ENCODE peak calls at places on chromosome 16, in six cellular contexts. V is left lung, Y is coronary artery, P is HFFc6, S is transverse colon, B is cardiac muscle cell. T is an unnamed sample.

GRCh38 chr16:10827691-10828341 is 9.2 kb upstream of the TVP23A start:
- DNase-seq in V (peak), Y (peak), P (peak), S (peak), B (peak), T (no peak)

GRCh38 chr16:74999683-75000480 is 1.1 kb downstream of the ZNRF1 start:
- DNase-seq in V (peak), Y (no peak), P (peak), S (peak), B (peak), T (peak)

GRCh38 chr16:5971924-5972323 is 874.3 kb upstream of the EEF2KMT start:
- DNase-seq in V (no peak), Y (no peak), P (no peak), S (no peak), B (no peak), T (no peak)

GRCh38 chr16:85240982-85241924 is 129.0 kb upstream of the CIBAR2 start:
- DNase-seq in V (no peak), Y (no peak), P (no peak), S (no peak), B (no peak), T (no peak)

GRCh38 chr16:85755929-85756768 is 5.3 kb upstream of the C16orf74 start:
- DNase-seq in V (no peak), Y (no peak), P (no peak), S (peak), B (no peak), T (no peak)

GRCh38 chr16:27511657-27512056 is 38.1 kb downstream of the GTF3C1 start:
- DNase-seq in V (no peak), Y (no peak), P (no peak), S (no peak), B (peak), T (no peak)

GRCh38 chr16:4593069-4593468 is 21.6 kb downstream of the UBALD1 start:
- DNase-seq in V (no peak), Y (no peak), P (no peak), S (no peak), B (no peak), T (no peak)

GRCh38 chr16:85067431-85067830 is 39.8 kb downstream of the KIAA0513 start:
- DNase-seq in V (no peak), Y (no peak), P (no peak), S (no peak), B (no peak), T (no peak)

GRCh38 chr16:85029413-85029794 is 1.8 kb downstream of the KIAA0513 start:
- DNase-seq in V (no peak), Y (no peak), P (peak), S (peak), B (peak), T (peak)

GRCh38 chr16:19138601-19139000 is 24.8 kb downstream of the ITPRIPL2 start:
- DNase-seq in V (peak), Y (no peak), P (peak), S (peak), B (peak), T (no peak)

GRCh38 chr16:83887088-83887487 is 11.8 kb upstream of the MLYCD start:
- DNase-seq in V (no peak), Y (no peak), P (peak), S (peak), B (peak), T (no peak)

GRCh38 chr16:31767267-31767666 is 106.3 kb upstream of the ZNF267 start:
- DNase-seq in V (no peak), Y (no peak), P (no peak), S (no peak), B (no peak), T (no peak)

GRCh38 chr16:49455991-49456745 is 82.6 kb downstream of the C16orf78 start:
- DNase-seq in V (peak), Y (peak), P (no peak), S (no peak), B (no peak), T (no peak)

GRCh38 chr16:48498761-48499600 is 111.0 kb downstream of the N4BP1 start:
- DNase-seq in V (no peak), Y (no peak), P (peak), S (peak), B (peak), T (no peak)

GRCh38 chr16:70529051-70529777 is 5.6 kb downstream of the SF3B3 start:
- DNase-seq in V (no peak), Y (no peak), P (peak), S (no peak), B (peak), T (no peak)

GRCh38 chr16:71441348-71441781 is 489 bp downstream of the TLE7 start:
- DNase-seq in V (no peak), Y (no peak), P (no peak), S (no peak), B (peak), T (peak)

GRCh38 chr16:55035037-55035436 is 104.4 kb downstream of the IRX5 start:
- DNase-seq in V (no peak), Y (peak), P (no peak), S (no peak), B (peak), T (no peak)
- TF ChIP-seq CTCF in V (peak), Y (no peak), P (peak), S (peak), B (peak), T (no peak)

GRCh38 chr16:21727344-21727743 is 63.6 kb downstream of the OTOA start:
- DNase-seq in V (no peak), Y (no peak), P (no peak), S (no peak), B (no peak), T (no peak)
- TF ChIP-seq CTCF in V (no peak), Y (no peak), P (peak), S (no peak), B (no peak), T (no peak)

GRCh38 chr16:8869212-8869987 is 594 bp upstream of the CARHSP1 start:
- DNase-seq in V (no peak), Y (no peak), P (no peak), S (no peak), B (no peak), T (no peak)
- TF ChIP-seq CTCF in V (no peak), Y (no peak), P (peak), S (peak), B (no peak), T (no peak)

GRCh38 chr16:88730632-88731607 is 24.6 kb downstream of the CTU2 start:
- DNase-seq in V (no peak), Y (no peak), P (no peak), S (no peak), B (peak), T (no peak)
- TF ChIP-seq CTCF in V (no peak), Y (no peak), P (no peak), S (no peak), B (no peak), T (no peak)

DNA sequence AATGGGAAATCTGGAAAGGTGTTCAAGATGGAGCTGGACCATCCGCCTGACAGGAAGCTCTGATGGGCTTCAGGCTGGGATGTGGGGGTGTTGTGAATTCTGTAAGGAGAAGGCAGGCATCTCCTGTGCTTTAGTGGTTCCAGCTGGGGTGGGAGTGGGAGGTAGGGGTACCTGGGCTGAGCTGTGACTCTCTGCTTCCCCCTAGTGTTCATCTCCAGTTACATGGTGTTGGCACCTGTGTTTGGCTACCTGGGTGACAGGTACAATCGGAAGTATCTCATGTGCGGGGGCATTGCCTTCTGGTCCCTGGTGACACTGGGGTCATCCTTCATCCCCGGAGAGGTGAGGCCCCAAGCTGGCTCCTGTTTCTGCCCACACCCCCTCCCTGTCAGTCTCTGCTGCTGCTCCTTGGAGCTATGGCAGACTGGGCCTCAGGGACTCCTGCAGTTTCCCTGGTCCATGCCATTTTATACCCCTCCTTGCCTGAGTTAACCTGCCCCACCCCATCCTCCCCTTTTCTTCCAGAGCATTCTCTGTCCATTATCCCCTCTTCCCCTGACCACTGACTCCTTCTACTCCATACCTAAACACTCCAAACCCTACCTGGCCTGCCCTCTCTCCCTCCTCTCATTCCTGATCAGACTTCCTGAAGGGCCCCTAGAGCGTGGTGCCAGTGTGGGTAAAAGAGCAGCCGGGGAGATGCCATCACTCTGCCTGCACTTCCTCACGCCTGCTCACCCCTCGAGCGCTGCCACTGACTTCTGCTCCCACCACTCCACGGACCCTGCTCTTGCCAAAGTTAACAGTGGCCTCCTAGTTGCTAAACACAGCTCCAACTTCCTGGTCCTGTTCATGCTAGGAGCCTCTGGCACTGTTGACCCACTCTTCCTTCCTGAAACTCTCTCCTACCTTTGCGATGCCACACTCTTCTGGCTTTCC is 3.4 kb downstream of the SPNS1 start:
- DNase-seq in V (no peak), Y (no peak), P (no peak), S (no peak), B (no peak), T (no peak)
- TF ChIP-seq CTCF in V (no peak), Y (no peak), P (peak), S (peak), B (peak), T (peak)

GRCh38 chr16:57299009-57299718 is 14.7 kb upstream of the PLLP start:
- DNase-seq in V (no peak), Y (peak), P (no peak), S (peak), B (no peak), T (no peak)

GRCh38 chr16:57301126-57301817 is 16.8 kb upstream of the PLLP start:
- DNase-seq in V (no peak), Y (peak), P (no peak), S (no peak), B (no peak), T (no peak)

GRCh38 chr16:57297856-57298255 is 13.4 kb upstream of the PLLP start:
- DNase-seq in V (no peak), Y (peak), P (no peak), S (no peak), B (no peak), T (no peak)

GRCh38 chr16:57300387-57301125 is 16.1 kb upstream of the PLLP start:
- DNase-seq in V (peak), Y (peak), P (peak), S (peak), B (peak), T (peak)

GRCh38 chr16:57299719-57300386 is 15.4 kb upstream of the PLLP start:
- DNase-seq in V (peak), Y (peak), P (peak), S (peak), B (peak), T (peak)
- TF ChIP-seq CTCF in V (no peak), Y (peak), P (peak), S (peak), B (no peak), T (peak)

DNA sequence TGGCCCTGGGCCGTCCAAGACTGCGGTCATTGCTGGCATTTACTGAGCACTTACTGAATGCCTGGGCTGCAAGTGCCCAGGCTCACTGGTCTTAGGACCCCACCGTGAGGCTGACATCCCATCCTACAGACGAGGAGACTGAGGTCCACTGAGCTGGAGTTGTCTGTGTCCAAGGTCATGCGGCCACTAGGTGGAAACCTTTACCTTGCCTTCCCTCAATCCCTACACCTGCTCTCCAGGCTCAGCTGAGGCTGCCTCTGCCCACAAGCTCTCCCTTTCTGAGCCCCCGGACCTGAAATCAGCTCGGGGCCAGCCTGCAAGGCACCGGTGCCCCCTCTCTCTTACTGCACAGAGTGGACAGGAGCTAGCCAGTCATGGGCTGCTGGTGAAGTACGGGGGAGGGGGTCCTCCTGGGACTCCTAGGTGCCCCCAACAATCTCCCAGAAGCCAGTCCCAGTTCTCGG is 1.5 kb downstream of the CASKIN1 start:
- DNase-seq in V (no peak), Y (no peak), P (peak), S (peak), B (peak), T (no peak)
- TF ChIP-seq CTCF in V (peak), Y (no peak), P (peak), S (peak), B (peak), T (no peak)

GRCh38 chr16:30352488-30353401 is 2.4 kb downstream of the CD2BP2 start:
- DNase-seq in V (no peak), Y (no peak), P (no peak), S (peak), B (no peak), T (no peak)
- TF ChIP-seq CTCF in V (no peak), Y (no peak), P (peak), S (no peak), B (peak), T (no peak)

T was measured in natural killer cell.